ENCODE peak calls at places on chromosome 3, in nine cellular contexts. T, Q, H, L, B, S, M, W and C are unnamed samples.

GRCh38 chr3:140223631-140224030 is 288.6 kb downstream of the CLSTN2 start:
- DNase-seq in M (no peak), W (no peak), T (no peak), B (peak; percentile 77), S (no peak), Q (peak; percentile 13), H (no peak), L (no peak), C (no peak)

GRCh38 chr3:29521751-29522150 is 240.9 kb downstream of the RBMS3 start:
- DNase-seq in S (no peak), Q (no peak), B (no peak), T (no peak), H (no peak), W (no peak), L (no peak), M (no peak), C (no peak)

GRCh38 chr3:150681037-150681436 is 22.7 kb downstream of the ERICH6 start:
- DNase-seq in L (no peak), M (no peak), Q (no peak), H (no peak), B (no peak), S (no peak), W (no peak), T (peak; percentile 91), C (no peak)

GRCh38 chr3:42843730-42844713 is 31.7 kb downstream of the CYP8B1 start:
- DNase-seq in B (no peak), Q (no peak), W (no peak), S (peak; percentile 71), T (no peak), L (no peak), M (no peak), H (no peak), C (no peak)

GRCh38 chr3:197908957-197909701 is 40.9 kb upstream of the RPL35A start:
- DNase-seq in W (no peak), H (no peak), S (no peak), Q (peak; percentile 35), B (no peak), L (no peak), M (no peak), T (no peak), C (no peak)

GRCh38 chr3:131903988-131904415 is 130.8 kb downstream of the CPNE4 start:
- DNase-seq in Q (peak; percentile 96), S (no peak), L (peak; percentile 43), W (no peak), B (peak; percentile 73), M (no peak), H (no peak), T (no peak), C (no peak)

GRCh38 chr3:194056731-194057415 is 79.1 kb upstream of the HES1 start:
- DNase-seq in H (no peak), Q (no peak), S (no peak), W (no peak), T (no peak), M (no peak), L (no peak), B (peak; percentile 35), C (no peak)

GRCh38 chr3:116154389-116154788 is 290.9 kb downstream of the LSAMP start:
- DNase-seq in W (no peak), L (no peak), M (no peak), Q (no peak), H (no peak), B (no peak), S (no peak), T (no peak), C (no peak)

GRCh38 chr3:149783576-149783975 is 8.8 kb downstream of the ANKUB1 start:
- DNase-seq in T (no peak), L (no peak), Q (peak; percentile 65), B (peak; percentile 33), M (no peak), H (no peak), S (no peak), W (no peak), C (no peak)

GRCh38 chr3:38001456-38002081 is 11.0 kb downstream of the VILL start:
- DNase-seq in W (peak; percentile 87), T (no peak), L (peak; percentile 42), S (peak; percentile 21), Q (no peak), B (no peak), H (no peak), M (no peak), C (no peak)

GRCh38 chr3:17195856-17196604 is 311.3 kb downstream of the PLCL2 start:
- DNase-seq in H (no peak), L (no peak), M (no peak), Q (peak; percentile 51), B (no peak), S (no peak), T (peak; percentile 70), W (no peak), C (no peak)

GRCh38 chr3:168003911-168004310 is 91.8 kb downstream of the GOLIM4 start:
- DNase-seq in M (no peak), T (no peak), S (no peak), W (no peak), L (no peak), B (no peak), H (no peak), Q (no peak), C (no peak)

GRCh38 chr3:134640872-134641470 is 9.9 kb downstream of the KY start:
- DNase-seq in L (no peak), T (no peak), W (peak; percentile 41), H (no peak), S (no peak), Q (peak; percentile 43), B (no peak), M (no peak), C (peak; percentile 37)

GRCh38 chr3:157233923-157234322 is 74.0 kb upstream of the CCNL1 start:
- DNase-seq in H (no peak), M (no peak), B (no peak), T (no peak), L (no peak), S (no peak), W (no peak), Q (no peak), C (no peak)

GRCh38 chr3:157232146-157232545 is 72.2 kb upstream of the CCNL1 start:
- DNase-seq in T (no peak), Q (peak; percentile 23), L (no peak), B (no peak), S (no peak), W (no peak), H (no peak), M (no peak), C (no peak)

GRCh38 chr3:157238527-157238926 is 78.6 kb upstream of the CCNL1 start:
- DNase-seq in T (no peak), M (no peak), Q (no peak), H (no peak), B (no peak), S (no peak), W (no peak), L (no peak), C (no peak)

GRCh38 chr3:157237886-157238285 is 77.9 kb upstream of the CCNL1 start:
- DNase-seq in L (no peak), T (no peak), W (no peak), S (no peak), H (no peak), Q (no peak), M (no peak), B (no peak), C (no peak)

GRCh38 chr3:157235291-157235690 is 75.3 kb upstream of the CCNL1 start:
- DNase-seq in W (no peak), T (no peak), S (no peak), Q (no peak), M (no peak), H (no peak), B (no peak), L (no peak), C (no peak)
- H3K36me3 ChIP-seq in W (no peaks in the 10 kb centered on the region), T (no peaks in the 10 kb centered on the region), S (no peaks in the 10 kb centered on the region), Q (no peaks in the 10 kb centered on the region), M (no peaks in the 10 kb centered on the region), H (no peaks in the 10 kb centered on the region), B (no peaks in the 10 kb centered on the region), L (no peaks in the 10 kb centered on the region), C (no peaks in the 10 kb centered on the region)

DNA sequence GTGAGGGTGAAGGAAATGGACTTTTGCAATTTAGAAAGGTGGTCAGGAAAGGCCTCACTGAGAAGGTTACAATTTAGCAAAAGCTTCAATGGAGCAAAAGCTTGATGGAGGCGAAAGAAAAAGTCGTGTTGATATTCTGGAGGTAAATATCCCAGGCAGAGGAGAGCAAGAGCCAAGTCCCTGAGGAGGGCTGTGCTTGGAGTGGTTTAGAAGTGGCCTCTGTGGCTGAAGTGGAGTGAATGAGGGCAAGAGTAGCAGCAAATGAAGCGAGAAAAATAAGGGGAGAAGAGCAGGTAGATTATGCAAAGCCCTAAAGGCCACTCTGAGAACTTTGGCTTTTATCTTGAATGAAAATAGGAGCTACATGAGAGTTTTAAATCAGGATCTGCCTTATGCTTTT is 54.1 kb downstream of the GUCA1C start:
- DNase-seq in T (no peak), W (no peak), L (no peak), Q (no peak), H (no peak), S (no peak), B (no peak), M (no peak), C (no peak)
- H3K27ac ChIP-seq in T (no peak overlapping the region), W (no peak overlapping the region), L (no peak overlapping the region), Q (no peak overlapping the region), H (no peak overlapping the region), S (no peak overlapping the region), B (no peak overlapping the region), M (no peak overlapping the region), C (no peak overlapping the region)

DNA sequence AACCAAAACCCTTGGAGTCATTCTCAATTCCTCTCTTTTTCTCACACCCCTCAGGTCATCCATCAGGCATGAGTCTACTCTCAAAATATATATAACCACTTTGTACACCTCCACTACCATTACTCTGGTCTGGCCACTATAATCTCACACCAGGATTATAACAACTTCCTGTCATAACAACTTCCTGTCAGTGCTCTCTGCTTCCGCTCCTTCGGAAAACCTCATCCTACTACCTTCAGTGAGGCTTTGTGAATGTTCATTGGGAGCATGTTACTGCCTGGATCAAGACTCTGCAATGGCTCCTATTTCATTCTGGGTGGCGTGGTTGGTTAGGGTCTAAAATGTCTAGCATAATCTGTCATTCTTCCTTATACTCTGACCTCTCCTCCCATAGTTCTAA is 447.4 kb downstream of the MAGI1 start:
- DNase-seq in S (no peak), M (no peak), W (no peak), H (no peak), L (no peak), B (no peak), T (no peak), Q (no peak), C (no peak)
- H3K4me1 ChIP-seq in S (no peaks in the 10 kb centered on the region), M (no peaks in the 10 kb centered on the region), W (no peaks in the 10 kb centered on the region), H (no peaks in the 10 kb centered on the region), L (no peaks in the 10 kb centered on the region), B (no peaks in the 10 kb centered on the region), T (no peaks in the 10 kb centered on the region), Q (no peaks in the 10 kb centered on the region), C (peaks cover 5% of the 10 kb centered on the region)

GRCh38 chr3:125289429-125289828 is 76.9 kb upstream of the SLC12A8 start:
- DNase-seq in S (no peak), W (no peak), T (no peak), B (no peak), H (no peak), L (no peak), M (no peak), Q (no peak), C (no peak)

GRCh38 chr3:125287248-125287647 is 74.7 kb upstream of the SLC12A8 start:
- DNase-seq in B (no peak), S (no peak), L (no peak), T (no peak), Q (no peak), H (no peak), W (no peak), M (no peak), C (no peak)

GRCh38 chr3:125294414-125294813 is 80.7 kb downstream of the ZNF148 start:
- DNase-seq in S (no peak), W (no peak), B (no peak), T (no peak), H (no peak), Q (no peak), L (no peak), M (no peak), C (no peak)

GRCh38 chr3:125292015-125292414 is 79.5 kb upstream of the SLC12A8 start:
- DNase-seq in Q (no peak), H (no peak), W (no peak), M (no peak), S (no peak), T (no peak), L (no peak), B (no peak), C (no peak)
- H3K36me3 ChIP-seq in Q (peaks cover 15% of the 10 kb centered on the region), H (no peaks in the 10 kb centered on the region), W (peaks cover 11% of the 10 kb centered on the region), M (peaks cover 11% of the 10 kb centered on the region), S (peaks cover 10% of the 10 kb centered on the region), T (no peaks in the 10 kb centered on the region), L (peaks cover 7% of the 10 kb centered on the region), B (peaks cover 5% of the 10 kb centered on the region), C (no peaks in the 10 kb centered on the region)